ENCODE peak calls at places on chromosomes 12 and 14, in five cellular contexts. C, L, X, W and R are unnamed samples.

GRCh38 chr14:103847954-103848719 is 762 bp upstream of the PPP1R13B start:
- DNase-seq in C (peak; percentile 8), L (no peak), X (peak; percentile 52), W (no peak), R (peak; percentile 31)

GRCh38 chr12:21527451-21528180 is 1.5 kb downstream of the SPX start:
- DNase-seq in C (peak; percentile 60), L (peak; percentile 71), X (peak; percentile 44), W (peak; percentile 60), R (peak; percentile 61)

GRCh38 chr12:105279460-105280056 is 43.6 kb upstream of the APPL2 start:
- DNase-seq in C (no peak), L (peak; percentile 70), X (no peak), W (no peak), R (no peak)

GRCh38 chr14:75871181-75871880 is 110.5 kb downstream of the TGFB3 start:
- DNase-seq in C (no peak), L (no peak), X (no peak), W (peak; percentile 39), R (no peak)

GRCh38 chr14:58281969-58282368 is 16.4 kb upstream of the ARID4A start:
- DNase-seq in C (no peak), L (no peak), X (no peak), W (peak; percentile 83), R (no peak)

GRCh38 chr14:99562848-99563748 is 40.9 kb downstream of the CCDC85C start:
- DNase-seq in C (no peak), L (no peak), X (no peak), W (peak; percentile 69), R (peak; percentile 89)

GRCh38 chr14:91647817-91648216 is 84.1 kb downstream of the CATSPERB start:
- DNase-seq in C (no peak), L (no peak), X (no peak), W (no peak), R (no peak)

GRCh38 chr12:132909030-132909368 is 21.6 kb upstream of the CHFR start:
- DNase-seq in C (no peak), L (no peak), X (no peak), W (no peak), R (no peak)

GRCh38 chr12:113246478-113247122 is 25.3 kb downstream of the TPCN1 start:
- DNase-seq in C (no peak), L (no peak), X (no peak), W (no peak), R (no peak)

GRCh38 chr12:89840162-89840922 is 131.7 kb upstream of the ATP2B1 start:
- DNase-seq in C (no peak), L (no peak), X (no peak), W (no peak), R (no peak)

GRCh38 chr12:49414364-49414763 is 47.1 kb downstream of the SPATS2 start:
- DNase-seq in C (no peak), L (no peak), X (no peak), W (no peak), R (no peak)

GRCh38 chr12:124767075-124767821 is 96.4 kb downstream of the SCARB1 start:
- DNase-seq in C (peak; percentile 85), L (peak; percentile 88), X (peak; percentile 86), W (peak; percentile 75), R (peak; percentile 88)